ENCODE peak calls at places on chromosome X, in eight cellular contexts. One of them, this sample, is unnamed.

GRCh38 chrX:43973249-43973672 is at the start of gene NDP:
- DNase-seq in stomach: no peak
- DNase-seq in upper lobe of left lung: no peak
- DNase-seq in K562: no peak
- DNase-seq in prostate gland: no peak
- DNase-seq in H1: no peak
- DNase-seq in breast epithelium: no peak
- DNase-seq in HCT116: no peak
- DNase-seq in this sample: no peak

GRCh38 chrX:25976683-25977310 is 161.3 kb upstream of the MAGEB18 start:
- DNase-seq in prostate gland: no peak
- DNase-seq in upper lobe of left lung: no peak
- DNase-seq in stomach: no peak
- DNase-seq in H1: peak; percentile 42
- DNase-seq in K562: no peak
- DNase-seq in HCT116: no peak
- DNase-seq in breast epithelium: no peak
- DNase-seq in this sample: no peak

GRCh38 chrX:99752776-99753175 is 657.3 kb downstream of the PCDH19 start:
- DNase-seq in prostate gland: no peak
- DNase-seq in H1: no peak
- DNase-seq in HCT116: no peak
- DNase-seq in breast epithelium: no peak
- DNase-seq in upper lobe of left lung: no peak
- DNase-seq in K562: no peak
- DNase-seq in stomach: no peak
- DNase-seq in this sample: no peak

GRCh38 chrX:135484636-135485289 is 35.7 kb upstream of the INTS6L start:
- DNase-seq in stomach: no peak
- DNase-seq in upper lobe of left lung: no peak
- DNase-seq in K562: peak; percentile 21
- DNase-seq in prostate gland: no peak
- DNase-seq in H1: no peak
- DNase-seq in HCT116: peak; percentile 21
- DNase-seq in breast epithelium: no peak
- DNase-seq in this sample: no peak

GRCh38 chrX:6968231-6968630 is 179.3 kb upstream of the STS start:
- DNase-seq in H1: no peak
- DNase-seq in stomach: no peak
- DNase-seq in prostate gland: no peak
- DNase-seq in breast epithelium: no peak
- DNase-seq in HCT116: no peak
- DNase-seq in upper lobe of left lung: no peak
- DNase-seq in K562: no peak
- DNase-seq in this sample: no peak

GRCh38 chrX:139049455-139049854 is 337.9 kb upstream of the FGF13 start:
- DNase-seq in HCT116: no peak
- DNase-seq in breast epithelium: no peak
- DNase-seq in H1: no peak
- DNase-seq in stomach: no peak
- DNase-seq in K562: no peak
- DNase-seq in upper lobe of left lung: no peak
- DNase-seq in prostate gland: no peak
- DNase-seq in this sample: no peak

GRCh38 chrX:38437093-38437492 is 84.7 kb downstream of the OTC start:
- DNase-seq in prostate gland: no peak
- DNase-seq in H1: no peak
- DNase-seq in HCT116: no peak
- DNase-seq in K562: no peak
- DNase-seq in stomach: no peak
- DNase-seq in breast epithelium: no peak
- DNase-seq in upper lobe of left lung: no peak
- DNase-seq in this sample: no peak

GRCh38 chrX:22060952-22061351 is 28.8 kb downstream of the PHEX start:
- DNase-seq in K562: no peak
- DNase-seq in stomach: no peak
- DNase-seq in H1: no peak
- DNase-seq in upper lobe of left lung: no peak
- DNase-seq in HCT116: no peak
- DNase-seq in breast epithelium: no peak
- DNase-seq in prostate gland: no peak
- DNase-seq in this sample: no peak

GRCh38 chrX:66071116-66071515 is 31.2 kb upstream of the VSIG4 start:
- DNase-seq in H1: no peak
- DNase-seq in K562: no peak
- DNase-seq in HCT116: no peak
- DNase-seq in breast epithelium: no peak
- DNase-seq in upper lobe of left lung: no peak
- DNase-seq in stomach: no peak
- DNase-seq in prostate gland: no peak
- DNase-seq in this sample: no peak

GRCh38 chrX:151702741-151703352 is 7.6 kb downstream of the PRRG3 start:
- DNase-seq in stomach: no peak
- DNase-seq in prostate gland: no peak
- DNase-seq in K562: no peak
- DNase-seq in breast epithelium: no peak
- DNase-seq in HCT116: no peak
- DNase-seq in H1: no peak
- DNase-seq in upper lobe of left lung: peak; percentile 8
- DNase-seq in this sample: no peak
- H3K9me3 ChIP-seq in stomach: no peaks in the 10 kb centered on the region
- H3K9me3 ChIP-seq in prostate gland: no peaks in the 10 kb centered on the region
- H3K9me3 ChIP-seq in K562: no peaks in the 10 kb centered on the region
- H3K9me3 ChIP-seq in breast epithelium: no peaks in the 10 kb centered on the region
- H3K9me3 ChIP-seq in HCT116: no peaks in the 10 kb centered on the region
- H3K9me3 ChIP-seq in H1: no peaks in the 10 kb centered on the region
- H3K9me3 ChIP-seq in upper lobe of left lung: no peaks in the 10 kb centered on the region
- H3K9me3 ChIP-seq in this sample: no peaks in the 10 kb centered on the region

GRCh38 chrX:51867626-51868025 is 25.8 kb upstream of the MAGED1 start:
- DNase-seq in HCT116: no peak
- DNase-seq in prostate gland: no peak
- DNase-seq in K562: no peak
- DNase-seq in stomach: no peak
- DNase-seq in H1: no peak
- DNase-seq in upper lobe of left lung: no peak
- DNase-seq in breast epithelium: no peak
- DNase-seq in this sample: no peak
- TF ChIP-seq POLR2AphosphoS5 in HCT116: no peak
- TF ChIP-seq POLR2AphosphoS5 in prostate gland: no peak
- TF ChIP-seq POLR2AphosphoS5 in K562: no peak
- TF ChIP-seq POLR2AphosphoS5 in stomach: no peak
- TF ChIP-seq POLR2AphosphoS5 in H1: no peak
- TF ChIP-seq POLR2AphosphoS5 in upper lobe of left lung: no peak
- TF ChIP-seq POLR2AphosphoS5 in breast epithelium: no peak
- TF ChIP-seq POLR2AphosphoS5 in this sample: no peak

GRCh38 chrX:143047511-143047910 is 21.8 kb downstream of the SPANXN4 start:
- DNase-seq in HCT116: no peak
- DNase-seq in upper lobe of left lung: no peak
- DNase-seq in K562: no peak
- DNase-seq in breast epithelium: no peak
- DNase-seq in prostate gland: no peak
- DNase-seq in H1: no peak
- DNase-seq in stomach: no peak
- DNase-seq in this sample: no peak
- H3K9me3 ChIP-seq in HCT116: no peaks in the 10 kb centered on the region
- H3K9me3 ChIP-seq in upper lobe of left lung: no peaks in the 10 kb centered on the region
- H3K9me3 ChIP-seq in K562: no peaks in the 10 kb centered on the region
- H3K9me3 ChIP-seq in breast epithelium: peaks cover 7% of the 10 kb centered on the region
- H3K9me3 ChIP-seq in prostate gland: no peaks in the 10 kb centered on the region
- H3K9me3 ChIP-seq in H1: no peaks in the 10 kb centered on the region
- H3K9me3 ChIP-seq in stomach: no peaks in the 10 kb centered on the region
- H3K9me3 ChIP-seq in this sample: no peaks in the 10 kb centered on the region

DNA sequence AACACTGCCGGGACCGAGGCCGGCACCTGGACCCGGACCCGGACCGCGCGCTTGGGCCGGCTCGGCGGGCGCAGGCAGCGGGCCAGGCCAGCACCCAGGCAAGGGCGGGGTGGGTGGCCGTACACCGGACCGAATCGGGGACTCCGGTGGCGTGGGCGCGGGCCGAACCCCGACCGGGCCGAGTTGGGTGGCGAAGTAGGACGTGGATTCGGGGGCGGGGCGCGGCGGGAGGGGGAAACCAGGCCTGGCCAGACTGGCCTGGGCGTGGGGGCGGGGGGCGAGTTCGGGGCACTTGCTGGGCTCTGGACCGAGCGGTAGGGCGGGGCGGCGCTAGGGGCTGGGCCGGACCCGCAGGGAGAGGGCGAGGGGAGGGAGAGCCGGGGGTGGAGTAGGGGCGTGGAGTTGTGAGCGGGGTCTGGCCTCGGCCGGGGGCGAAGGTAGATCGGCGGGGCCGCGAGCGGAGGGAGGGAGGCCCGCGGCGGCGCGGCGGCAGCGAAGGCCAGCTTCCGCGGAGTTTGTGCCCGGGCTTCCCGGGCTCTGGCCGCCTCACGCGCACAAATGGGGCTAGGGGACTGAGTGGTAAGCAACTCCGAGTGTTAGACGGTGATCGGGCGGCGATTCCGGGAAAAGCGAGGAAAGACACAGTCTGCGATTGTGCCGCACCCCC is 1.8 kb upstream of the BCORL1 start:
- DNase-seq in K562: no peak
- DNase-seq in upper lobe of left lung: peak; percentile 72
- DNase-seq in HCT116: no peak
- DNase-seq in stomach: peak; percentile 59
- DNase-seq in prostate gland: no peak
- DNase-seq in H1: peak; percentile 64
- DNase-seq in breast epithelium: no peak
- DNase-seq in this sample: no peak
- TF ChIP-seq POLR2AphosphoS5 in K562: no peak
- TF ChIP-seq POLR2AphosphoS5 in upper lobe of left lung: peak; percentile 67
- TF ChIP-seq POLR2AphosphoS5 in HCT116: peak; percentile 64
- TF ChIP-seq POLR2AphosphoS5 in stomach: peak; percentile 45
- TF ChIP-seq POLR2AphosphoS5 in prostate gland: no peak
- TF ChIP-seq POLR2AphosphoS5 in H1: no peak
- TF ChIP-seq POLR2AphosphoS5 in breast epithelium: no peak
- TF ChIP-seq POLR2AphosphoS5 in this sample: no peak

DNA sequence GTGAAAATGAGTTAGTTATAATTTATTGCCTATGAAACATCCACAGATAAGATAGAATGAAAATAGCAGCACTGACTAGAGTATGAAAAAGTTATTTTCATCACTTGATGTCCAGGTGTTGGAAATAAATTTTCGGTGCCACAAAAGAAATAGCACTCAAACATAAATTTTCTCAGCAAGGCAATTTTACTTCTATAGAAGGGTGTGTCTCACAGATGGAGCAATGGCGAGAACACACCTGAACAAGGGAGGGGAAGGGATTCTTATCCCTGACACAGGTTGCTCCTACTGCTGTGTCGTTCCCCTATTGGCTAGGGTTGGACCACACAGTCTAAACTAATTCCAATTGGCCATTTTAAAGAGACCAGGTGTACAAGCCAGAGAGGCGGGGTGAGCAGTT is 13.3 kb upstream of the VAMP7 start:
- DNase-seq in prostate gland: no peak
- DNase-seq in breast epithelium: no peak
- DNase-seq in upper lobe of left lung: no peak
- DNase-seq in H1: no peak
- DNase-seq in K562: no peak
- DNase-seq in HCT116: no peak
- DNase-seq in stomach: no peak
- DNase-seq in this sample: no peak
- H3K9me3 ChIP-seq in prostate gland: no peaks in the 10 kb centered on the region
- H3K9me3 ChIP-seq in breast epithelium: no peaks in the 10 kb centered on the region
- H3K9me3 ChIP-seq in upper lobe of left lung: peaks cover 5% of the 10 kb centered on the region
- H3K9me3 ChIP-seq in H1: peaks cover 24% of the 10 kb centered on the region
- H3K9me3 ChIP-seq in K562: peaks cover 4% of the 10 kb centered on the region
- H3K9me3 ChIP-seq in HCT116: no peaks in the 10 kb centered on the region
- H3K9me3 ChIP-seq in stomach: peaks cover 7% of the 10 kb centered on the region
- H3K9me3 ChIP-seq in this sample: no peaks in the 10 kb centered on the region

GRCh38 chrX:11321986-11322385 is 28.8 kb downstream of the AMELX start:
- DNase-seq in HCT116: no peak
- DNase-seq in upper lobe of left lung: no peak
- DNase-seq in breast epithelium: no peak
- DNase-seq in H1: no peak
- DNase-seq in stomach: no peak
- DNase-seq in prostate gland: no peak
- DNase-seq in K562: no peak
- DNase-seq in this sample: no peak
- TF ChIP-seq POLR2AphosphoS5 in HCT116: no peak
- TF ChIP-seq POLR2AphosphoS5 in upper lobe of left lung: no peak
- TF ChIP-seq POLR2AphosphoS5 in breast epithelium: no peak
- TF ChIP-seq POLR2AphosphoS5 in H1: no peak
- TF ChIP-seq POLR2AphosphoS5 in stomach: no peak
- TF ChIP-seq POLR2AphosphoS5 in prostate gland: no peak
- TF ChIP-seq POLR2AphosphoS5 in K562: no peak
- TF ChIP-seq POLR2AphosphoS5 in this sample: no peak

DNA sequence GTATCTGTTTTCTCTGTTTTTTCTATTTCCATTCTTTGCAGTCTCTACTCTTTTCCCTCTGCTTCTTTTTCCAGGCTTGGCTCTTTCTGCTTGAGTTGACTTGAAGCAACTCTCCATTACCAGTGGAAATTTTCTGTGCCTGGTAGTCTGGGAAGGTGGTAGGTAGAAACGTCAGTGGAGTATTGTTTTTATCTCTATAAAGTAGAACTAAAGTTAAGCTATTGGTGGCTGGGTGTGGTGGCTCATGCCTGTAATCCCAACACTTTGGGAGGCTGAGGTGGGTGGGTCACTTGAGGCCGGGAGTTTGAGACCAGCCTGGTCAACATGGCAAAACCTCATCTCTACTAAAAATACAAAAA is 438.1 kb upstream of the AR start:
- DNase-seq in K562: no peak
- DNase-seq in upper lobe of left lung: no peak
- DNase-seq in breast epithelium: no peak
- DNase-seq in stomach: no peak
- DNase-seq in H1: no peak
- DNase-seq in HCT116: no peak
- DNase-seq in prostate gland: no peak
- DNase-seq in this sample: no peak
- H3K9me3 ChIP-seq in K562: no peaks in the 10 kb centered on the region
- H3K9me3 ChIP-seq in upper lobe of left lung: no peaks in the 10 kb centered on the region
- H3K9me3 ChIP-seq in breast epithelium: no peaks in the 10 kb centered on the region
- H3K9me3 ChIP-seq in stomach: no peaks in the 10 kb centered on the region
- H3K9me3 ChIP-seq in H1: no peaks in the 10 kb centered on the region
- H3K9me3 ChIP-seq in HCT116: no peaks in the 10 kb centered on the region
- H3K9me3 ChIP-seq in prostate gland: no peaks in the 10 kb centered on the region
- H3K9me3 ChIP-seq in this sample: no peaks in the 10 kb centered on the region

DNA sequence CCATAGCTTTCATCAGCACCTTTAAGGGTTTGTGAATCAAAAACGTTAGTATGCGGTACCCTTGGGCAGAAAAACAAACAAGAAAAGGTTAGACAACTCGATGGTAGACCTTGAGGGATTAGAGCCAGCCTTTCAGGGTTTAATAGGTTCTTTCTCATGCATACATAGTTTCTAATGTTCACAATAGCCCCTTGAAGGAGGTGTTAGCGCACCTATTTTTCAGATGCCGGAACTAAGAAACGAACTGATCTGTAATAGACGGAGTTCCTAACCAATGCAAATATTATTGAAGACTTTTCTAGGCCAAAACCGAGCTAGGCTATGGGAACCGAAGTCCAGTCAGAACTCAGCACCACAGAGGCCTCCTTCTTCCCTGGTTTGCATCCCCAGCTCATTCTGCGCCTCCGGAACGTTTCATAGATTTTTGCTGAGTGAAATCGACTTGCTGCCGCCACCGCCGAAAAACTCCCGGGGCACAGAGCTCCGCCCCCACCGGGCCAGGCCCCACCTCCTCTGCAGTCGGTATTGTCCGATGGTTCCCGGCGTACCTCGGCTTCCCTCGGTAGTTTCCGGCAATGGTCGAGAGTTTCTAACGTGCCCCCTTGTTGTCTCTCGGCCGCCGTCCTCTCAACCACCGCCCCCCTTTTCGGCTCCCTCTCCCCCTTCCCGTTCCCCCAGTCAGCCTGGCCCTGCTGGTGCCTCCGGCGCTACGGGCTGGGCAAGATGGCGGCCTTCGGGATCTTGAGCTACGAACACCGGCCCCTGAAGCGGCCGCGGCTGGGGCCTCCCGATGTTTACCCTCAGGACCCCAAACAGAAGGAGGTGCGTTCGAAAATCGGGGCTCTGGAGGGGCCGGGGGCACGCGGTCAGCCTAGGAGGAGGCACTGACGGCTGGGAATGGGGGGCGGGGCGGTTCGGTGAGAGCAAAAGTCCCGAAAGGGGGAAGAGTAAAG is at the start of gene MED12:
- DNase-seq in prostate gland: peak; percentile 77
- DNase-seq in breast epithelium: peak; percentile 70
- DNase-seq in H1: peak; percentile 86
- DNase-seq in HCT116: no peak
- DNase-seq in upper lobe of left lung: peak; percentile 82
- DNase-seq in K562: peak; percentile 88
- DNase-seq in stomach: peak; percentile 80
- DNase-seq in this sample: no peak
- TF ChIP-seq POLR2AphosphoS5 in prostate gland: peak; percentile 59
- TF ChIP-seq POLR2AphosphoS5 in breast epithelium: no peak
- TF ChIP-seq POLR2AphosphoS5 in H1: peak; percentile 32
- TF ChIP-seq POLR2AphosphoS5 in HCT116: peak; percentile 82
- TF ChIP-seq POLR2AphosphoS5 in upper lobe of left lung: peak; percentile 61
- TF ChIP-seq POLR2AphosphoS5 in K562: peak; percentile 61
- TF ChIP-seq POLR2AphosphoS5 in stomach: peak; percentile 13
- TF ChIP-seq POLR2AphosphoS5 in this sample: peak; percentile 76

This sample was measured in SK-N-MC.